ENCODE peak calls at places on chromosomes 3 and 15, in five cellular contexts. One of them, this sample, is unnamed.

GRCh38 chr15:51908312-51908711 is 63.3 kb downstream of the LEO1 start:
- DNase-seq in type B pancreatic cell: no peak
- DNase-seq in progenitor cell of endocrine pancreas: no peak
- DNase-seq in adrenal gland: no peak
- DNase-seq in AG04450: no peak
- DNase-seq in this sample: no peak

GRCh38 chr3:103127737-103128136 is 692.9 kb downstream of the ZPLD1 start:
- DNase-seq in progenitor cell of endocrine pancreas: no peak
- DNase-seq in type B pancreatic cell: no peak
- DNase-seq in AG04450: no peak
- DNase-seq in adrenal gland: no peak
- DNase-seq in this sample: no peak

GRCh38 chr15:81410318-81410753 is 36.3 kb upstream of the TMC3 start:
- DNase-seq in progenitor cell of endocrine pancreas: no peak
- DNase-seq in adrenal gland: no peak
- DNase-seq in AG04450: peak; percentile 37
- DNase-seq in type B pancreatic cell: no peak
- DNase-seq in this sample: no peak

GRCh38 chr3:46284981-46285683 is 42.9 kb downstream of the CCR3 start:
- DNase-seq in progenitor cell of endocrine pancreas: no peak
- DNase-seq in adrenal gland: no peak
- DNase-seq in AG04450: no peak
- DNase-seq in type B pancreatic cell: no peak
- DNase-seq in this sample: no peak

GRCh38 chr3:151085889-151086483 is 522 bp downstream of the MED12L start:
- DNase-seq in AG04450: no peak
- DNase-seq in progenitor cell of endocrine pancreas: peak; percentile 43
- DNase-seq in type B pancreatic cell: peak; percentile 77
- DNase-seq in adrenal gland: no peak
- DNase-seq in this sample: peak; percentile 75

GRCh38 chr3:99681512-99681911 is 43.1 kb downstream of the COL8A1 start:
- DNase-seq in adrenal gland: no peak
- DNase-seq in type B pancreatic cell: no peak
- DNase-seq in AG04450: no peak
- DNase-seq in progenitor cell of endocrine pancreas: no peak
- DNase-seq in this sample: no peak

GRCh38 chr15:75694241-75695182 is 18.1 kb downstream of the CSPG4 start:
- DNase-seq in type B pancreatic cell: no peak
- DNase-seq in progenitor cell of endocrine pancreas: peak; percentile 55
- DNase-seq in AG04450: peak; percentile 96
- DNase-seq in adrenal gland: peak; percentile 95
- DNase-seq in this sample: peak; percentile 82

GRCh38 chr3:189099031-189099471 is 72.7 kb upstream of the TPRG1 start:
- DNase-seq in progenitor cell of endocrine pancreas: no peak
- DNase-seq in type B pancreatic cell: no peak
- DNase-seq in adrenal gland: peak; percentile 58
- DNase-seq in AG04450: no peak
- DNase-seq in this sample: no peak

GRCh38 chr3:172106037-172106559 is 66.7 kb downstream of the FNDC3B start:
- DNase-seq in progenitor cell of endocrine pancreas: no peak
- DNase-seq in AG04450: no peak
- DNase-seq in type B pancreatic cell: no peak
- DNase-seq in adrenal gland: no peak
- DNase-seq in this sample: no peak

GRCh38 chr3:174159629-174160028 is 699.5 kb upstream of the NAALADL2 start:
- DNase-seq in adrenal gland: no peak
- DNase-seq in progenitor cell of endocrine pancreas: no peak
- DNase-seq in AG04450: no peak
- DNase-seq in type B pancreatic cell: no peak
- DNase-seq in this sample: no peak

GRCh38 chr3:13009132-13009945 is 63.9 kb downstream of the IQSEC1 start:
- DNase-seq in type B pancreatic cell: no peak
- DNase-seq in adrenal gland: peak; percentile 78
- DNase-seq in progenitor cell of endocrine pancreas: no peak
- DNase-seq in AG04450: no peak
- DNase-seq in this sample: no peak

GRCh38 chr15:64582202-64582601 is 121.8 kb downstream of the ZNF609 start:
- DNase-seq in type B pancreatic cell: no peak
- DNase-seq in progenitor cell of endocrine pancreas: no peak
- DNase-seq in AG04450: no peak
- DNase-seq in adrenal gland: no peak
- DNase-seq in this sample: no peak

GRCh38 chr3:34357461-34357860 is 559.0 kb downstream of the PDCD6IP start:
- DNase-seq in progenitor cell of endocrine pancreas: no peak
- DNase-seq in adrenal gland: no peak
- DNase-seq in AG04450: no peak
- DNase-seq in type B pancreatic cell: no peak
- DNase-seq in this sample: no peak

GRCh38 chr3:4772171-4772804 is 206.9 kb upstream of the BHLHE40 start:
- DNase-seq in type B pancreatic cell: no peak
- DNase-seq in progenitor cell of endocrine pancreas: no peak
- DNase-seq in adrenal gland: peak; percentile 97
- DNase-seq in AG04450: peak; percentile 20
- DNase-seq in this sample: no peak

GRCh38 chr15:80031841-80032240 is 27.6 kb upstream of the ZFAND6 start:
- DNase-seq in AG04450: no peak
- DNase-seq in type B pancreatic cell: no peak
- DNase-seq in progenitor cell of endocrine pancreas: no peak
- DNase-seq in adrenal gland: peak; percentile 18
- DNase-seq in this sample: no peak

GRCh38 chr3:30286007-30286669 is 320.3 kb upstream of the TGFBR2 start:
- DNase-seq in progenitor cell of endocrine pancreas: no peak
- DNase-seq in type B pancreatic cell: no peak
- DNase-seq in adrenal gland: peak; percentile 83
- DNase-seq in AG04450: peak; percentile 61
- DNase-seq in this sample: no peak

GRCh38 chr15:35329993-35330695 is 215.8 kb downstream of the DPH6 start:
- DNase-seq in type B pancreatic cell: no peak
- DNase-seq in AG04450: no peak
- DNase-seq in adrenal gland: no peak
- DNase-seq in progenitor cell of endocrine pancreas: no peak
- DNase-seq in this sample: no peak

GRCh38 chr3:138331143-138331894 is 1.7 kb upstream of the NME9 start:
- DNase-seq in adrenal gland: peak; percentile 33
- DNase-seq in AG04450: no peak
- DNase-seq in progenitor cell of endocrine pancreas: no peak
- DNase-seq in type B pancreatic cell: no peak
- DNase-seq in this sample: no peak

GRCh38 chr3:108180214-108180613 is 42.0 kb downstream of the IFT57 start:
- DNase-seq in progenitor cell of endocrine pancreas: no peak
- DNase-seq in AG04450: no peak
- DNase-seq in type B pancreatic cell: no peak
- DNase-seq in adrenal gland: no peak
- DNase-seq in this sample: no peak

GRCh38 chr15:98069256-98069655 is 108.8 kb downstream of the ARRDC4 start:
- DNase-seq in progenitor cell of endocrine pancreas: no peak
- DNase-seq in adrenal gland: no peak
- DNase-seq in AG04450: no peak
- DNase-seq in type B pancreatic cell: no peak
- DNase-seq in this sample: no peak

GRCh38 chr3:18087963-18088362 is 337.2 kb downstream of the SATB1 start:
- DNase-seq in type B pancreatic cell: no peak
- DNase-seq in progenitor cell of endocrine pancreas: no peak
- DNase-seq in AG04450: no peak
- DNase-seq in adrenal gland: no peak
- DNase-seq in this sample: no peak

GRCh38 chr15:31025996-31026395 is 34.6 kb upstream of the MTMR10 start:
- DNase-seq in type B pancreatic cell: no peak
- DNase-seq in AG04450: no peak
- DNase-seq in adrenal gland: no peak
- DNase-seq in progenitor cell of endocrine pancreas: no peak
- DNase-seq in this sample: no peak

GRCh38 chr15:51227967-51228783 is 110.2 kb downstream of the CYP19A1 start:
- DNase-seq in type B pancreatic cell: no peak
- DNase-seq in progenitor cell of endocrine pancreas: no peak
- DNase-seq in AG04450: peak; percentile 27
- DNase-seq in adrenal gland: peak; percentile 73
- DNase-seq in this sample: no peak

GRCh38 chr3:23926736-23927135 is 9.8 kb downstream of the RPL15 start:
- DNase-seq in adrenal gland: no peak
- DNase-seq in progenitor cell of endocrine pancreas: no peak
- DNase-seq in type B pancreatic cell: no peak
- DNase-seq in AG04450: no peak
- DNase-seq in this sample: no peak
- TF ChIP-seq CTCF in adrenal gland: no peak
- TF ChIP-seq CTCF in progenitor cell of endocrine pancreas: no peak
- TF ChIP-seq CTCF in type B pancreatic cell: no peak
- TF ChIP-seq CTCF in AG04450: peak; percentile 5
- TF ChIP-seq CTCF in this sample: no peak

GRCh38 chr3:42535981-42536784 is 33.7 kb downstream of the VIPR1 start:
- DNase-seq in type B pancreatic cell: no peak
- DNase-seq in adrenal gland: no peak
- DNase-seq in AG04450: no peak
- DNase-seq in progenitor cell of endocrine pancreas: no peak
- DNase-seq in this sample: peak; percentile 30
- TF ChIP-seq CTCF in type B pancreatic cell: peak; percentile 55
- TF ChIP-seq CTCF in adrenal gland: no peak
- TF ChIP-seq CTCF in AG04450: peak; percentile 43
- TF ChIP-seq CTCF in progenitor cell of endocrine pancreas: peak; percentile 53
- TF ChIP-seq CTCF in this sample: peak; percentile 50

DNA sequence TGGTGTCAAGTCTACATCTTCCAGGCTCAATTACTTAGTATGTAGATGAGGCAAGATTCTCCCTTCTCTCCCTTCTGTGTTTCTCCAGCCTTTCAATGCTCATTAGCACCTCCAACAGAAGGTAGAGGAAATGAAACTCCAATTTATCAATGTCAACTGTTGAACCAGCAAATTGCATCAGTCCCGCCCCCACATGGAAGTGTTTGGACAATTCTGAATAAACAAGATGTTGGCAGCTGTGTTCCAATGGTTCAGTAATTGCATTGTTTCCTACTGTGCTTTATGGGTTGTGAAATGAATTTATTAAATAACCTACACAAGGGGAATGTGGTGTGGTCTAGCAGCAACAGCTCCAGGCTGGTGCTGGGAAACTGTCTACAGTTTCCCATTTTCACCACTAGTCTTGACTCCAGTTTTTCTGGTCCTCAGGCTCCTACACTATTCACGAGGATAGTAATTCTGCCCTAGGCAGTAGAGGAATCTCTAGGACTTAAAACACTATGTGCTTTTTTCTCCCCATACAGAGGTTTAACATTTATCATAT is 91.9 kb downstream of the MB21D2 start:
- DNase-seq in AG04450: no peak
- DNase-seq in type B pancreatic cell: no peak
- DNase-seq in progenitor cell of endocrine pancreas: no peak
- DNase-seq in adrenal gland: no peak
- DNase-seq in this sample: no peak
- TF ChIP-seq CTCF in AG04450: peak; percentile 35
- TF ChIP-seq CTCF in type B pancreatic cell: peak; percentile 56
- TF ChIP-seq CTCF in progenitor cell of endocrine pancreas: peak; percentile 25
- TF ChIP-seq CTCF in adrenal gland: no peak
- TF ChIP-seq CTCF in this sample: no peak

GRCh38 chr3:101848754-101849713 is at the start of gene NFKBIZ:
- DNase-seq in type B pancreatic cell: peak; percentile 94
- DNase-seq in AG04450: peak; percentile 71
- DNase-seq in adrenal gland: peak; percentile 98
- DNase-seq in progenitor cell of endocrine pancreas: peak; percentile 83
- DNase-seq in this sample: peak; percentile 93

GRCh38 chr3:101850327-101851048 is 1.2 kb downstream of the NFKBIZ start:
- DNase-seq in adrenal gland: no peak
- DNase-seq in progenitor cell of endocrine pancreas: no peak
- DNase-seq in type B pancreatic cell: no peak
- DNase-seq in AG04450: no peak
- DNase-seq in this sample: no peak

GRCh38 chr3:101851072-101851471 is 1.8 kb downstream of the NFKBIZ start:
- DNase-seq in AG04450: no peak
- DNase-seq in adrenal gland: no peak
- DNase-seq in progenitor cell of endocrine pancreas: no peak
- DNase-seq in type B pancreatic cell: no peak
- DNase-seq in this sample: no peak

GRCh38 chr3:101848326-101848725 is 988 bp upstream of the NFKBIZ start:
- DNase-seq in adrenal gland: no peak
- DNase-seq in progenitor cell of endocrine pancreas: no peak
- DNase-seq in AG04450: no peak
- DNase-seq in type B pancreatic cell: no peak
- DNase-seq in this sample: no peak

GRCh38 chr3:101849714-101850326 is 506 bp downstream of the NFKBIZ start:
- DNase-seq in adrenal gland: peak; percentile 69
- DNase-seq in progenitor cell of endocrine pancreas: peak; percentile 47
- DNase-seq in type B pancreatic cell: peak; percentile 75
- DNase-seq in AG04450: no peak
- DNase-seq in this sample: peak; percentile 65
- TF ChIP-seq CTCF in adrenal gland: no peak
- TF ChIP-seq CTCF in progenitor cell of endocrine pancreas: peak; percentile 35
- TF ChIP-seq CTCF in type B pancreatic cell: peak; percentile 26
- TF ChIP-seq CTCF in AG04450: no peak
- TF ChIP-seq CTCF in this sample: no peak

GRCh38 chr3:141370065-141370533 is 1.8 kb downstream of the ZBTB38 start:
- DNase-seq in type B pancreatic cell: no peak
- DNase-seq in adrenal gland: peak; percentile 83
- DNase-seq in progenitor cell of endocrine pancreas: no peak
- DNase-seq in AG04450: no peak
- DNase-seq in this sample: no peak
- TF ChIP-seq CTCF in type B pancreatic cell: peak; percentile 54
- TF ChIP-seq CTCF in adrenal gland: peak; percentile 35
- TF ChIP-seq CTCF in progenitor cell of endocrine pancreas: peak; percentile 31
- TF ChIP-seq CTCF in AG04450: peak; percentile 37
- TF ChIP-seq CTCF in this sample: no peak

DNA sequence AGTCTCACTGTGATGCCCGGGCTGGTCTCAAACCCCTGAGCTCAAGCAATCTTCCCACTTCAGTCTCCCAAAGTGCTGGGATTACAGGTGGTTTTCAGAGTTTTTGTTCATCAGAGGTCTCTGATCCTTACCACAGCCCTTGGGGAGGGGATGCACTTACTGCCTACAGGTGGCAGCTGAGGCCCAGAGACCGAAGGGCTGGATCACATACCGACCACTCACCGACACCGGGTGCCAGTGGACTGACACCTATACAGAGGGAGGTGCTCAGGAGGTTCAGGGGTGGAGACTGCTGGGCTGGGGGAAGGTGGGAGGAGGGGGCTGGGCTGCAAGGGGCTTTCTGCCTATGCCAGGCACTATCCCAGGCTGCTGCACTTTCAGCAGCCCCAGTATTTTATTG is 19.5 kb downstream of the DUSP7 start:
- DNase-seq in progenitor cell of endocrine pancreas: no peak
- DNase-seq in type B pancreatic cell: no peak
- DNase-seq in adrenal gland: no peak
- DNase-seq in AG04450: no peak
- DNase-seq in this sample: no peak
- TF ChIP-seq CTCF in progenitor cell of endocrine pancreas: peak; percentile 10
- TF ChIP-seq CTCF in type B pancreatic cell: no peak
- TF ChIP-seq CTCF in adrenal gland: no peak
- TF ChIP-seq CTCF in AG04450: no peak
- TF ChIP-seq CTCF in this sample: no peak

GRCh38 chr3:115245899-115246298 is 98.8 kb upstream of the ZBTB20 start:
- DNase-seq in AG04450: no peak
- DNase-seq in progenitor cell of endocrine pancreas: no peak
- DNase-seq in type B pancreatic cell: no peak
- DNase-seq in adrenal gland: no peak
- DNase-seq in this sample: no peak
- TF ChIP-seq CTCF in AG04450: no peak
- TF ChIP-seq CTCF in progenitor cell of endocrine pancreas: no peak
- TF ChIP-seq CTCF in type B pancreatic cell: no peak
- TF ChIP-seq CTCF in adrenal gland: no peak
- TF ChIP-seq CTCF in this sample: no peak

DNA sequence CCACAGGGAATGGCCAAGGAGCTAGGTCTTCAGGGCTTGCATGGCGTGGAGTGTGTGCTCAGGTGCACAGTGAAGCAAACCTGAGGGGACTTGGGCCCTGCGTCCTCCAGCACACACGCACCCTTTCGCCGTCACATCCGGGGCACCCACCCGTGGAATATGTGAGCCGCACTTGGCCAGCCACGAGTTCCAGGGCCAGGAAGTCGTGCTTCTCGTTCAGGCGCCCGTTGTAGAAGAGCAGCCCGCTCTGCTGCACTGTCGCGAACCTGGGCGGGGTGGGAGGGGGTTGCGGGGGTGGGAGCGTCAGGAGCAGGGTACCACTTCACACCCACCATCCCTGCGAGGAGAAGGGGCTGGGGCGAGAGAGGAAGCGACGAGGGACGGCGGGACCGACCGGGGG is 7.1 kb downstream of the CELSR3 start:
- DNase-seq in type B pancreatic cell: no peak
- DNase-seq in progenitor cell of endocrine pancreas: no peak
- DNase-seq in adrenal gland: no peak
- DNase-seq in AG04450: no peak
- DNase-seq in this sample: no peak
- TF ChIP-seq CTCF in type B pancreatic cell: no peak
- TF ChIP-seq CTCF in progenitor cell of endocrine pancreas: no peak
- TF ChIP-seq CTCF in adrenal gland: no peak
- TF ChIP-seq CTCF in AG04450: no peak
- TF ChIP-seq CTCF in this sample: no peak